ENCODE peak calls at places on chromosome 18, in four cellular contexts. C is SK-N-DZ, Z is uterus, I is psoas muscle. W is an unnamed sample.

GRCh38 chr18:23302852-23303527 is 150.1 kb upstream of the RIOK3 start:
- DNase-seq in C (no peak), Z (no peak), I (no peak), W (no peak)

GRCh38 chr18:11741505-11742145 is 52.6 kb downstream of the GNAL start:
- DNase-seq in C (peak), Z (no peak), I (no peak), W (no peak)

GRCh38 chr18:49499046-49499637 is 12.1 kb upstream of the C18orf32 start:
- DNase-seq in Z (no peak), I (no peak), C (no peak), W (no peak)

GRCh38 chr18:23380001-23380550 is 73.0 kb upstream of the RIOK3 start:
- DNase-seq in I (no peak), C (no peak), Z (no peak), W (no peak)

GRCh38 chr18:62325806-62326645 is 916 bp downstream of the TNFRSF11A start:
- DNase-seq in C (no peak), Z (no peak), I (no peak), W (no peak)

GRCh38 chr18:78406743-78407455 is 572.7 kb upstream of the SALL3 start:
- DNase-seq in C (no peak), Z (no peak), I (no peak), W (no peak)

GRCh38 chr18:70384181-70384790 is 95.4 kb downstream of the SOCS6 start:
- DNase-seq in I (no peak), C (no peak), Z (no peak), W (no peak)

GRCh38 chr18:36809590-36810381 is 19.0 kb downstream of the TPGS2 start:
- DNase-seq in I (no peak), C (peak), Z (no peak), W (no peak)

GRCh38 chr18:35473562-35473961 is 24.2 kb downstream of the INO80C start:
- DNase-seq in C (no peak), Z (no peak), I (no peak), W (no peak)

GRCh38 chr18:31491586-31491985 is 6.4 kb upstream of the DSG2 start:
- DNase-seq in I (no peak), Z (no peak), C (no peak), W (no peak)